ENCODE peak calls at places on chromosomes 3 and 15, in six cellular contexts. One of them, this sample, is unnamed.

GRCh38 chr15:65132841-65133549 is 613 bp downstream of the PDCD7 start:
- DNase-seq in KG1: no peak
- DNase-seq in NCI-H460: no peak
- DNase-seq in T-helper 17 cell: peak
- DNase-seq in testis: peak
- DNase-seq in activated CD8-positive, alpha-beta memory T cell treated with anti-CD3 and anti-CD28 coated beads, Interleukin-2, amount 50 U/mL, for 48 hours: peak
- DNase-seq in this sample: peak

GRCh38 chr15:45457641-45458539 is 64.7 kb downstream of the SLC30A4 start:
- DNase-seq in T-helper 17 cell: peak
- DNase-seq in KG1: peak
- DNase-seq in activated CD8-positive, alpha-beta memory T cell treated with anti-CD3 and anti-CD28 coated beads, Interleukin-2, amount 50 U/mL, for 48 hours: peak
- DNase-seq in testis: peak
- DNase-seq in NCI-H460: peak
- DNase-seq in this sample: no peak

GRCh38 chr3:87792532-87793321 is 266.1 kb downstream of the CGGBP1 start:
- DNase-seq in activated CD8-positive, alpha-beta memory T cell treated with anti-CD3 and anti-CD28 coated beads, Interleukin-2, amount 50 U/mL, for 48 hours: no peak
- DNase-seq in NCI-H460: no peak
- DNase-seq in KG1: no peak
- DNase-seq in testis: peak
- DNase-seq in T-helper 17 cell: no peak
- DNase-seq in this sample: no peak

GRCh38 chr3:161420746-161421145 is 49.4 kb upstream of the SPTSSB start:
- DNase-seq in testis: no peak
- DNase-seq in NCI-H460: peak
- DNase-seq in activated CD8-positive, alpha-beta memory T cell treated with anti-CD3 and anti-CD28 coated beads, Interleukin-2, amount 50 U/mL, for 48 hours: no peak
- DNase-seq in KG1: no peak
- DNase-seq in T-helper 17 cell: no peak
- DNase-seq in this sample: no peak

GRCh38 chr15:39127925-39128617 is 452.8 kb upstream of the THBS1 start:
- DNase-seq in testis: no peak
- DNase-seq in KG1: peak
- DNase-seq in NCI-H460: peak
- DNase-seq in T-helper 17 cell: no peak
- DNase-seq in activated CD8-positive, alpha-beta memory T cell treated with anti-CD3 and anti-CD28 coated beads, Interleukin-2, amount 50 U/mL, for 48 hours: no peak
- DNase-seq in this sample: no peak

GRCh38 chr3:157175678-157176077 is 15.7 kb upstream of the CCNL1 start:
- DNase-seq in activated CD8-positive, alpha-beta memory T cell treated with anti-CD3 and anti-CD28 coated beads, Interleukin-2, amount 50 U/mL, for 48 hours: peak
- DNase-seq in KG1: no peak
- DNase-seq in testis: peak
- DNase-seq in NCI-H460: no peak
- DNase-seq in T-helper 17 cell: no peak
- DNase-seq in this sample: peak

GRCh38 chr15:74322558-74323180 is 44.8 kb downstream of the CYP11A1 start:
- DNase-seq in testis: peak
- DNase-seq in activated CD8-positive, alpha-beta memory T cell treated with anti-CD3 and anti-CD28 coated beads, Interleukin-2, amount 50 U/mL, for 48 hours: peak
- DNase-seq in KG1: no peak
- DNase-seq in NCI-H460: peak
- DNase-seq in T-helper 17 cell: peak
- DNase-seq in this sample: peak

GRCh38 chr3:102092617-102093466 is 243.5 kb downstream of the NFKBIZ start:
- DNase-seq in KG1: no peak
- DNase-seq in testis: no peak
- DNase-seq in T-helper 17 cell: no peak
- DNase-seq in activated CD8-positive, alpha-beta memory T cell treated with anti-CD3 and anti-CD28 coated beads, Interleukin-2, amount 50 U/mL, for 48 hours: no peak
- DNase-seq in NCI-H460: no peak
- DNase-seq in this sample: no peak

GRCh38 chr3:55247666-55248065 is 239.4 kb downstream of the WNT5A start:
- DNase-seq in T-helper 17 cell: no peak
- DNase-seq in activated CD8-positive, alpha-beta memory T cell treated with anti-CD3 and anti-CD28 coated beads, Interleukin-2, amount 50 U/mL, for 48 hours: no peak
- DNase-seq in testis: no peak
- DNase-seq in KG1: no peak
- DNase-seq in NCI-H460: no peak
- DNase-seq in this sample: no peak

GRCh38 chr3:111321786-111322185 is 220.2 kb upstream of the CD96 start:
- DNase-seq in T-helper 17 cell: no peak
- DNase-seq in activated CD8-positive, alpha-beta memory T cell treated with anti-CD3 and anti-CD28 coated beads, Interleukin-2, amount 50 U/mL, for 48 hours: no peak
- DNase-seq in KG1: no peak
- DNase-seq in NCI-H460: no peak
- DNase-seq in testis: no peak
- DNase-seq in this sample: no peak

GRCh38 chr3:192449036-192449435 is 278.3 kb downstream of the FGF12 start:
- DNase-seq in NCI-H460: no peak
- DNase-seq in T-helper 17 cell: no peak
- DNase-seq in KG1: no peak
- DNase-seq in testis: no peak
- DNase-seq in activated CD8-positive, alpha-beta memory T cell treated with anti-CD3 and anti-CD28 coated beads, Interleukin-2, amount 50 U/mL, for 48 hours: no peak
- DNase-seq in this sample: no peak

GRCh38 chr3:124297062-124297980 is 305.4 kb upstream of the ROPN1 start:
- DNase-seq in testis: no peak
- DNase-seq in activated CD8-positive, alpha-beta memory T cell treated with anti-CD3 and anti-CD28 coated beads, Interleukin-2, amount 50 U/mL, for 48 hours: no peak
- DNase-seq in T-helper 17 cell: no peak
- DNase-seq in NCI-H460: no peak
- DNase-seq in KG1: no peak
- DNase-seq in this sample: no peak

GRCh38 chr3:42515391-42515916 is 13.0 kb downstream of the VIPR1 start:
- DNase-seq in T-helper 17 cell: no peak
- DNase-seq in KG1: no peak
- DNase-seq in testis: peak
- DNase-seq in activated CD8-positive, alpha-beta memory T cell treated with anti-CD3 and anti-CD28 coated beads, Interleukin-2, amount 50 U/mL, for 48 hours: no peak
- DNase-seq in NCI-H460: no peak
- DNase-seq in this sample: no peak

GRCh38 chr3:4067893-4068292 is 235.3 kb upstream of the SETMAR start:
- DNase-seq in NCI-H460: no peak
- DNase-seq in T-helper 17 cell: no peak
- DNase-seq in testis: peak
- DNase-seq in KG1: no peak
- DNase-seq in activated CD8-positive, alpha-beta memory T cell treated with anti-CD3 and anti-CD28 coated beads, Interleukin-2, amount 50 U/mL, for 48 hours: no peak
- DNase-seq in this sample: no peak

This sample was measured in psoas muscle.